ENCODE peak calls at places on chromosomes 12 and 14, in four cellular contexts. G, L, A and M are unnamed samples.

GRCh38 chr12:60094436-60094835 is 498.6 kb downstream of the SLC16A7 start:
- DNase-seq in G (no peak), L (no peak), A (no peak), M (no peak)

GRCh38 chr14:104640681-104641080 is 36.1 kb upstream of the TMEM179 start:
- DNase-seq in G (no peak), L (no peak), A (no peak), M (no peak)

GRCh38 chr14:23301969-23302289 is 730 bp downstream of the PPP1R3E start:
- DNase-seq in G (no peak), L (no peak), A (no peak), M (no peak)

GRCh38 chr14:24416932-24417619 is 12.4 kb downstream of the CBLN3 start:
- DNase-seq in G (no peak), L (no peak), A (no peak), M (no peak)

GRCh38 chr12:115583591-115583990 is 693.9 kb downstream of the MED13L start:
- DNase-seq in G (no peak), L (no peak), A (no peak), M (no peak)

GRCh38 chr12:109582636-109583035 is 9.0 kb downstream of the MVK start:
- DNase-seq in G (no peak), L (no peak), A (no peak), M (no peak)

GRCh38 chr12:122199484-122200355 is 3.8 kb upstream of the B3GNT4 start:
- DNase-seq in G (no peak), L (no peak), A (no peak), M (no peak)

GRCh38 chr12:119601877-119602536 is 8.4 kb downstream of the TMEM233 start:
- DNase-seq in G (no peak), L (no peak), A (no peak), M (no peak)

GRCh38 chr12:90441431-90441830 is 513.5 kb downstream of the CCER1 start:
- DNase-seq in G (no peak), L (no peak), A (no peak), M (no peak)

GRCh38 chr12:52063986-52064649 is 5.7 kb upstream of the ATG101 start:
- DNase-seq in G (no peak), L (peak), A (no peak), M (no peak)

GRCh38 chr14:20530771-20531571 is 25.6 kb downstream of the RNASE10 start:
- DNase-seq in G (no peak), L (peak), A (peak), M (peak)

GRCh38 chr12:20421338-20421890 is 53.1 kb downstream of the PDE3A start:
- DNase-seq in G (no peak), L (peak), A (no peak), M (no peak)

GRCh38 chr12:107319536-107320030 is 226.2 kb upstream of the CRY1 start:
- DNase-seq in G (no peak), L (no peak), A (no peak), M (no peak)

GRCh38 chr14:102878970-102879460 is 43.4 kb upstream of the AMN start:
- DNase-seq in G (no peak), L (no peak), A (no peak), M (no peak)

GRCh38 chr12:18747960-18748359 is 10.0 kb downstream of the CAPZA3 start:
- DNase-seq in G (no peak), L (peak), A (no peak), M (peak)

GRCh38 chr12:26524862-26525465 is 308.0 kb downstream of the ITPR2 start:
- DNase-seq in G (no peak), L (peak), A (no peak), M (no peak)

GRCh38 chr12:3207858-3208257 is 130.7 kb downstream of the TSPAN9 start:
- DNase-seq in G (no peak), L (no peak), A (peak), M (no peak)

GRCh38 chr12:59736786-59737185 is 141.0 kb downstream of the SLC16A7 start:
- DNase-seq in G (no peak), L (peak), A (no peak), M (peak)

GRCh38 chr14:47044841-47045240 is 393.3 kb upstream of the RPL10L start:
- DNase-seq in G (no peak), L (peak), A (peak), M (no peak)

GRCh38 chr12:113130457-113131135 is 5.0 kb downstream of the RASAL1 start:
- DNase-seq in G (no peak), L (no peak), A (no peak), M (no peak)

GRCh38 chr14:101876539-101876938 is 87.8 kb upstream of the DYNC1H1 start:
- DNase-seq in G (peak), L (peak), A (peak), M (peak)

GRCh38 chr14:105056303-105056831 is 8.9 kb downstream of the GPR132 start:
- DNase-seq in G (no peak), L (no peak), A (no peak), M (no peak)

GRCh38 chr12:19039515-19039914 is 90.0 kb upstream of the PLEKHA5 start:
- DNase-seq in G (no peak), L (no peak), A (no peak), M (no peak)

GRCh38 chr12:64522807-64523206 is 70.9 kb downstream of the TBK1 start:
- DNase-seq in G (no peak), L (peak), A (no peak), M (no peak)

GRCh38 chr12:122452701-122453285 is 30.3 kb upstream of the CLIP1 start:
- DNase-seq in G (no peak), L (no peak), A (no peak), M (no peak)

GRCh38 chr12:53505086-53505485 is 2.2 kb downstream of the NPFF start:
- DNase-seq in G (no peak), L (no peak), A (no peak), M (no peak)

GRCh38 chr12:12899530-12900380 is 8.4 kb downstream of the GPRC5A start:
- DNase-seq in G (no peak), L (peak), A (no peak), M (peak)

GRCh38 chr14:90276627-90277367 is 20.4 kb downstream of the PSMC1 start:
- DNase-seq in G (no peak), L (peak), A (no peak), M (no peak)

GRCh38 chr12:98294426-98294825 is 221.0 kb upstream of the TMPO start:
- DNase-seq in G (no peak), L (no peak), A (no peak), M (no peak)

GRCh38 chr12:106187155-106187789 is 48.5 kb upstream of the NUAK1 start:
- DNase-seq in G (no peak), L (no peak), A (no peak), M (no peak)

GRCh38 chr12:129870146-129870545 is 33.7 kb downstream of the TMEM132D start:
- DNase-seq in G (no peak), L (no peak), A (no peak), M (no peak)

GRCh38 chr14:20477211-20477876 is 8.1 kb downstream of the PNP start:
- DNase-seq in G (no peak), L (peak), A (no peak), M (no peak)

GRCh38 chr12:1065629-1066028 is 74.6 kb downstream of the ERC1 start:
- DNase-seq in G (no peak), L (no peak), A (no peak), M (no peak)

GRCh38 chr14:61555056-61555838 is 140.1 kb upstream of the HIF1A start:
- DNase-seq in G (no peak), L (peak), A (no peak), M (no peak)

GRCh38 chr12:121989951-121990647 is 31.6 kb upstream of the BCL7A start:
- DNase-seq in G (no peak), L (no peak), A (no peak), M (no peak)

GRCh38 chr14:61337893-61338292 is 16.5 kb downstream of the PRKCH start:
- DNase-seq in G (no peak), L (no peak), A (peak), M (no peak)

GRCh38 chr12:47222960-47223847 is 143.4 kb upstream of the AMIGO2 start:
- DNase-seq in G (no peak), L (no peak), A (no peak), M (no peak)

GRCh38 chr14:100988411-100988900 is 84.9 kb upstream of the RTL1 start:
- DNase-seq in G (no peak), L (peak), A (no peak), M (no peak)

GRCh38 chr14:84490081-84490480 is 1039.9 kb upstream of the FLRT2 start:
- DNase-seq in G (no peak), L (no peak), A (no peak), M (no peak)